ENCODE peak calls at places on chromosomes 1 and 21, in eight cellular contexts. E is RWPE2; N is body of pancreas; U is CD8-positive, alpha-beta T cell; S is left lung; G is PC-3; W is Panc1; F is HCT116. C is an unnamed sample.

GRCh38 chr1:2025491-2025981 is 6.4 kb downstream of the GABRD start:
- ATAC-seq in E (no peak), N (peak; percentile 28), U (peak; percentile 40), S (peak; percentile 53), G (no peak), W (no peak), F (no peak), C (peak; percentile 34)

GRCh38 chr1:207361910-207362309 is 40.4 kb downstream of the CD55 start:
- ATAC-seq in E (no peak), N (no peak), U (no peak), S (peak; percentile 36), G (peak; percentile 18), W (no peak), F (no peak), C (no peak)

GRCh38 chr21:35825954-35826353 is 234.4 kb downstream of the SETD4 start:
- ATAC-seq in E (no peak), N (no peak), U (no peak), S (no peak), G (no peak), W (no peak), F (no peak), C (no peak)

GRCh38 chr1:215141460-215141859 is 58.9 kb downstream of the KCNK2 start:
- ATAC-seq in E (no peak), N (no peak), U (no peak), S (no peak), G (no peak), W (no peak), F (no peak), C (no peak)

GRCh38 chr1:35675773-35676172 is 34.4 kb upstream of the PSMB2 start:
- ATAC-seq in E (no peak), N (no peak), U (no peak), S (no peak), G (no peak), W (no peak), F (no peak), C (no peak)

GRCh38 chr1:193087893-193088292 is 17.3 kb downstream of the GLRX2 start:
- ATAC-seq in E (no peak), N (no peak), U (no peak), S (peak; percentile 41), G (no peak), W (no peak), F (no peak), C (no peak)

GRCh38 chr1:198892065-198892464 is 253.2 kb downstream of the PTPRC start:
- ATAC-seq in E (peak; percentile 44), N (no peak), U (no peak), S (peak; percentile 35), G (peak; percentile 55), W (no peak), F (no peak), C (no peak)

GRCh38 chr1:114333670-114334069 is 177.3 kb downstream of the TRIM33 start:
- ATAC-seq in E (no peak), N (no peak), U (no peak), S (no peak), G (no peak), W (no peak), F (no peak), C (no peak)

GRCh38 chr21:31218830-31219608 is 125.0 kb downstream of the TIAM1 start:
- ATAC-seq in E (peak; percentile 57), N (no peak), U (no peak), S (no peak), G (peak; percentile 87), W (no peak), F (peak; percentile 42), C (peak; percentile 79)

GRCh38 chr1:196558424-196558823 is 49.8 kb downstream of the KCNT2 start:
- ATAC-seq in E (peak; percentile 79), N (peak; percentile 52), U (no peak), S (peak; percentile 90), G (peak; percentile 82), W (no peak), F (no peak), C (peak; percentile 89)

GRCh38 chr1:83499998-83500397 is 498.9 kb downstream of the TTLL7 start:
- ATAC-seq in E (no peak), N (no peak), U (no peak), S (no peak), G (no peak), W (no peak), F (no peak), C (no peak)

GRCh38 chr1:83495560-83495959 is 503.4 kb downstream of the TTLL7 start:
- ATAC-seq in E (no peak), N (no peak), U (no peak), S (no peak), G (no peak), W (no peak), F (no peak), C (no peak)

GRCh38 chr1:83500531-83500930 is 498.4 kb downstream of the TTLL7 start:
- ATAC-seq in E (no peak), N (no peak), U (no peak), S (no peak), G (no peak), W (no peak), F (no peak), C (no peak)

GRCh38 chr1:83500987-83501591 is 497.8 kb downstream of the TTLL7 start:
- ATAC-seq in E (no peak), N (peak; percentile 92), U (no peak), S (no peak), G (no peak), W (no peak), F (no peak), C (no peak)

DNA sequence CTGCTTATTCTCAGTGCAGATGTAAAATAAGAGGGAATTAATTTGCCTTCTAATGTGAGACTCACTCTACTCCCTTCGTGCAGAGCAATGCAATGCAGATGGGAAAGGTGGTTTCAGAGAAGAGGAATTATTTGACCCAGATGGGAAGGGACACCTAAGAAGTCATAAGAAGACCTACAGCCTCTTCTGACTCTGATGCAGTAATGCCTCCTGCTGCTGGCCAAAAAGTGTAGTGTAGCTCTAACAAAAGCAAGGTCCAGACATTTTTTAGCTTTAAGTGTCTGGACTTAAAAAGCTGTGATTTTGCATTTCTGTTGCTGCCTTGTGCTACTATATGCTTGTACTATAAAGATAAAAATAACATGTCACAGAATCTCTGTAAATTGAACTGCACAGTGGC is 501.4 kb downstream of the TTLL7 start:
- ATAC-seq in E (no peak), N (no peak), U (no peak), S (no peak), G (no peak), W (no peak), F (no peak), C (no peak)
- TF ChIP-seq CTCF in E (peak; percentile 14), N (no peak), U (no peak), S (peak; percentile 9), G (peak; percentile 39), W (peak; percentile 17), F (peak; percentile 27), C (no peak)

DNA sequence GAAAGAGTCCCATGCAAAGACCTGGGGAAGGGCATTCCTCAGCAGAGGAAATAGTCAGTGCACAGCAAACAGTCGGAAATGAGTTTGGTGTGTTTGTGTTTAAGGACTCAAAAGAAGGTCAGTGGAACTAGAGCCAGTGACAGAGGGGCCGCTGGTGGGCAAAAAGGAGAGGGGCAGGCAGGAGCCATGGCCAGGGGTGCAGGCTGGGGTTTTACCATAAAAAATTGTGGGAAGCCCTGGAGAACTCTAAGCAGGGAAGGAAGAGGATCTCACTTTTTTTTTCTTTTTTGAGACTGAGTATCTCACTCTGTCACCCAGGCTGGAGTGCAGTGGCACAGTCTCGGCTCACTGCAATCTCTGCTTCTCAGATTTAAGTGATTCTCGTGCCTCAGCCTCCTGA is 33.7 kb upstream of the TARDBP start:
- ATAC-seq in E (no peak), N (no peak), U (no peak), S (no peak), G (no peak), W (no peak), F (no peak), C (no peak)
- H3K27ac ChIP-seq in E (no peak overlapping the region), N (no peak overlapping the region), U (no peak overlapping the region), S (no peak overlapping the region), G (no peak overlapping the region), W (no peak overlapping the region), F (no peak overlapping the region), C (no peak overlapping the region)

GRCh38 chr1:178093958-178094751 is at the start of gene RASAL2:
- ATAC-seq in E (peak; percentile 68), N (peak; percentile 69), U (no peak), S (peak; percentile 77), G (peak; percentile 69), W (peak; percentile 91), F (peak; percentile 78), C (peak; percentile 79)

GRCh38 chr1:178094752-178095645 is 1.1 kb downstream of the RASAL2 start:
- ATAC-seq in E (no peak), N (no peak), U (no peak), S (no peak), G (no peak), W (no peak), F (no peak), C (no peak)

GRCh38 chr1:178096421-178096820 is 2.5 kb downstream of the RASAL2 start:
- ATAC-seq in E (no peak), N (no peak), U (no peak), S (no peak), G (no peak), W (no peak), F (no peak), C (no peak)

GRCh38 chr1:178091986-178092745 is 1.7 kb upstream of the RASAL2 start:
- ATAC-seq in E (no peak), N (no peak), U (no peak), S (no peak), G (no peak), W (no peak), F (no peak), C (no peak)

DNA sequence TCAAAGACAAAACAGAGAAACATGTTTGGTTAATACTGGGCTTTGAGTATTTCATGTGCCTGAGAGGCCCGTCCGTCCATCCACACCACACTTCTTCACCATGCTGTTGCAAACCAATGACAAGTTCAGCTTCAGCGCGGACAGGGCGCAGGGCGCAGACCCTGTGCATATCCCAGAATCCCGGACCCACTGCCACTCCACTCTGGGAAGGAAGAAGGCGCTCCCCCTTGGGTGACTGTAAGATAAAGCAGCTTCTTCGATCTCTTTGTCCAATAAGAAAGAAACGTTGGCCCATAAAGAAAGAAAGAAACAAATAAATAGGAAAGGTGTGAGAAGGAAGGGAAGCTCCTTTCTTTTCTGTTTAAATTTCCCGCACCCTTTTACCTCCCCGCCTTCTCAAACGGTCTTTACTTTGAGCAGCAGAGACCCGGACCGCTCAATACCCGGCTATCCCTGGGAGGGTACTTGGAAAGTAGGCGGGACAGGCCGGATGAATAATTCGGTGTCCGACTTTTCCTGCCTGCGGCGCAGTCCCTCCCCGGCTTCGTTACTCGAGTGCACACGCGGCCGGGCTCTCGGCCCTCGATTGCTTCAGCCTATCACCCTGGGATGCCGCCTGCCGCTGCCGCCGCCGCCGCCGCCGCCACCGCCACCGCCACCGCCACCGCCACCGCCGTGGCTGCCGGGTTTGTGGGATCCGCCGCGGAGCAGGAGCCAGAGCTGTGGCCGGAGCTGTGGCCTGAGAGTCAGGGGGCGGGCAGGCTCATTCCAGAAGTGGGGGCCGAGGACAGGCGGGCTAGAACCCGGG is 550 bp upstream of the RASAL2 start:
- ATAC-seq in E (peak; percentile 71), N (peak; percentile 97), U (no peak), S (peak; percentile 93), G (peak; percentile 80), W (peak; percentile 92), F (peak; percentile 83), C (peak; percentile 94)
- TF ChIP-seq CTCF in E (peak; percentile 7), N (no peak), U (no peak), S (no peak), G (no peak), W (no peak), F (peak; percentile 13), C (no peak)

DNA sequence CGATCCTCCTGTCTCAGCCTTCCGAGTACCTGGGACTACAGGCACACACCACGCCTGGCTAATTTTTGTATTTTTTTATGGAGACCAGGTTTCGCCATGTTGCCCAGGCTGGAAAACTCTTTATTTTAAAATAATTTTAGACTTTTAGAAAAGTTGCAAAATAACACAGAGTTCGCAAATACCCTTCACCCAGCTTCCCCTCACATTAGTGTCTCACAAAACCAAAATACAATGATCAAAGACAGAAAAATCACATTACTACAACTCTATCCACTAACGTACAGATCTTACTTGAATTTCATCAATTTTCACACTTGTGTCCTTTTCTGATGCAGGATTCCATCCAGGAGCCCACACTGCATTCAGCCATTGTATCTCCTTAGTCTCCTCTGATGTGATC is 58.8 kb upstream of the ERRFI1 start:
- ATAC-seq in E (no peak), N (no peak), U (no peak), S (no peak), G (no peak), W (no peak), F (no peak), C (no peak)
- H3K27ac ChIP-seq in E (peak overlapping the region; percentile 83), N (no peak overlapping the region), U (no peak overlapping the region), S (no peak overlapping the region), G (peak overlapping the region; percentile 91), W (peak overlapping the region; percentile 100), F (peak overlapping the region; percentile 97), C (no peak overlapping the region)

C was measured in gastroesophageal sphincter.